ENCODE peak calls at places on chromosomes 12 and 14, in five cellular contexts. One of them, this sample, is unnamed.
A peak's percentile ranks its signal among the peaks of the same experiment; 100 is the strongest.

GRCh38 chr12:88784166-88784565 is 203.9 kb upstream of the KITLG start:
- DNase-seq in mucosa of descending colon: no peak
- DNase-seq in A549: no peak
- DNase-seq in naive thymus-derived CD4-positive, alpha-beta T cell: no peak
- DNase-seq in pancreas: no peak
- DNase-seq in this sample: no peak

GRCh38 chr12:121288941-121289340 is 7.6 kb downstream of the CAMKK2 start:
- DNase-seq in naive thymus-derived CD4-positive, alpha-beta T cell: no peak
- DNase-seq in mucosa of descending colon: no peak
- DNase-seq in A549: no peak
- DNase-seq in pancreas: no peak
- DNase-seq in this sample: no peak

GRCh38 chr14:38125484-38125912 is 82.2 kb upstream of the SSTR1 start:
- DNase-seq in A549: no peak
- DNase-seq in pancreas: peak; percentile 23
- DNase-seq in mucosa of descending colon: peak; percentile 13
- DNase-seq in naive thymus-derived CD4-positive, alpha-beta T cell: peak; percentile 14
- DNase-seq in this sample: peak; percentile 8

GRCh38 chr12:47825239-47825639 is 5.5 kb upstream of the HDAC7 start:
- DNase-seq in mucosa of descending colon: no peak
- DNase-seq in naive thymus-derived CD4-positive, alpha-beta T cell: no peak
- DNase-seq in A549: peak; percentile 56
- DNase-seq in pancreas: peak; percentile 35
- DNase-seq in this sample: no peak

GRCh38 chr14:94501588-94502516 is 7.4 kb downstream of the SERPINA12 start:
- DNase-seq in A549: no peak
- DNase-seq in pancreas: no peak
- DNase-seq in mucosa of descending colon: no peak
- DNase-seq in naive thymus-derived CD4-positive, alpha-beta T cell: no peak
- DNase-seq in this sample: no peak

GRCh38 chr12:44377443-44378160 is 498.5 kb downstream of the NELL2 start:
- DNase-seq in mucosa of descending colon: no peak
- DNase-seq in A549: no peak
- DNase-seq in pancreas: no peak
- DNase-seq in naive thymus-derived CD4-positive, alpha-beta T cell: no peak
- DNase-seq in this sample: no peak

GRCh38 chr12:54692353-54692752 is 44.2 kb upstream of the DCD start:
- DNase-seq in pancreas: no peak
- DNase-seq in A549: no peak
- DNase-seq in naive thymus-derived CD4-positive, alpha-beta T cell: no peak
- DNase-seq in mucosa of descending colon: no peak
- DNase-seq in this sample: no peak

GRCh38 chr14:31854508-31855075 is 222.5 kb upstream of the ARHGAP5 start:
- DNase-seq in pancreas: no peak
- DNase-seq in A549: no peak
- DNase-seq in naive thymus-derived CD4-positive, alpha-beta T cell: no peak
- DNase-seq in mucosa of descending colon: no peak
- DNase-seq in this sample: no peak

GRCh38 chr12:53652366-53652765 is 23.5 kb downstream of the ATP5MC2 start:
- DNase-seq in A549: no peak
- DNase-seq in pancreas: no peak
- DNase-seq in mucosa of descending colon: no peak
- DNase-seq in naive thymus-derived CD4-positive, alpha-beta T cell: no peak
- DNase-seq in this sample: no peak

GRCh38 chr12:45243963-45244362 is 28.1 kb downstream of the ANO6 start:
- DNase-seq in A549: no peak
- DNase-seq in mucosa of descending colon: no peak
- DNase-seq in pancreas: no peak
- DNase-seq in naive thymus-derived CD4-positive, alpha-beta T cell: no peak
- DNase-seq in this sample: no peak

GRCh38 chr14:89870335-89870734 is 84.2 kb downstream of the EFCAB11 start:
- DNase-seq in naive thymus-derived CD4-positive, alpha-beta T cell: no peak
- DNase-seq in mucosa of descending colon: no peak
- DNase-seq in pancreas: no peak
- DNase-seq in A549: no peak
- DNase-seq in this sample: no peak

GRCh38 chr12:132166093-132166492 is 21.8 kb downstream of the NOC4L start:
- DNase-seq in pancreas: no peak
- DNase-seq in mucosa of descending colon: no peak
- DNase-seq in naive thymus-derived CD4-positive, alpha-beta T cell: no peak
- DNase-seq in A549: no peak
- DNase-seq in this sample: no peak

GRCh38 chr12:115934877-115935276 is 342.6 kb downstream of the MED13L start:
- DNase-seq in naive thymus-derived CD4-positive, alpha-beta T cell: no peak
- DNase-seq in pancreas: no peak
- DNase-seq in mucosa of descending colon: no peak
- DNase-seq in A549: no peak
- DNase-seq in this sample: no peak

GRCh38 chr14:34075095-34075744 is 124.3 kb upstream of the EGLN3 start:
- DNase-seq in mucosa of descending colon: no peak
- DNase-seq in A549: no peak
- DNase-seq in pancreas: no peak
- DNase-seq in naive thymus-derived CD4-positive, alpha-beta T cell: no peak
- DNase-seq in this sample: no peak

GRCh38 chr12:11793896-11794295 is 144.4 kb downstream of the ETV6 start:
- DNase-seq in pancreas: no peak
- DNase-seq in mucosa of descending colon: no peak
- DNase-seq in naive thymus-derived CD4-positive, alpha-beta T cell: no peak
- DNase-seq in A549: no peak
- DNase-seq in this sample: no peak

GRCh38 chr12:124847113-124847512 is 16.6 kb downstream of the SCARB1 start:
- DNase-seq in mucosa of descending colon: no peak
- DNase-seq in naive thymus-derived CD4-positive, alpha-beta T cell: no peak
- DNase-seq in A549: no peak
- DNase-seq in pancreas: peak; percentile 39
- DNase-seq in this sample: no peak

GRCh38 chr14:80762829-80763228 is 178.7 kb downstream of the CEP128 start:
- DNase-seq in pancreas: no peak
- DNase-seq in mucosa of descending colon: no peak
- DNase-seq in A549: no peak
- DNase-seq in naive thymus-derived CD4-positive, alpha-beta T cell: no peak
- DNase-seq in this sample: no peak

GRCh38 chr14:30297856-30298255 is 261.1 kb upstream of the G2E3 start:
- DNase-seq in mucosa of descending colon: no peak
- DNase-seq in pancreas: no peak
- DNase-seq in A549: no peak
- DNase-seq in naive thymus-derived CD4-positive, alpha-beta T cell: no peak
- DNase-seq in this sample: no peak

GRCh38 chr12:100251917-100252316 is 15.0 kb downstream of the DEPDC4 start:
- DNase-seq in mucosa of descending colon: peak; percentile 83
- DNase-seq in pancreas: peak; percentile 65
- DNase-seq in A549: peak; percentile 45
- DNase-seq in naive thymus-derived CD4-positive, alpha-beta T cell: no peak
- DNase-seq in this sample: no peak

GRCh38 chr12:68106160-68106559 is 53.4 kb downstream of the IFNG start:
- DNase-seq in pancreas: no peak
- DNase-seq in naive thymus-derived CD4-positive, alpha-beta T cell: no peak
- DNase-seq in A549: no peak
- DNase-seq in mucosa of descending colon: no peak
- DNase-seq in this sample: no peak

GRCh38 chr14:34052658-34053014 is 101.8 kb upstream of the EGLN3 start:
- DNase-seq in mucosa of descending colon: no peak
- DNase-seq in naive thymus-derived CD4-positive, alpha-beta T cell: no peak
- DNase-seq in A549: peak; percentile 58
- DNase-seq in pancreas: no peak
- DNase-seq in this sample: no peak

GRCh38 chr14:41718477-41719166 is 111.9 kb downstream of the LRFN5 start:
- DNase-seq in naive thymus-derived CD4-positive, alpha-beta T cell: peak; percentile 12
- DNase-seq in pancreas: no peak
- DNase-seq in mucosa of descending colon: no peak
- DNase-seq in A549: no peak
- DNase-seq in this sample: no peak

GRCh38 chr12:87270894-87271293 is 758.3 kb downstream of the C12orf50 start:
- DNase-seq in mucosa of descending colon: no peak
- DNase-seq in A549: peak; percentile 60
- DNase-seq in pancreas: no peak
- DNase-seq in naive thymus-derived CD4-positive, alpha-beta T cell: no peak
- DNase-seq in this sample: no peak

GRCh38 chr12:105083041-105083440 is 1.2 kb downstream of the ALDH1L2 start:
- DNase-seq in mucosa of descending colon: no peak
- DNase-seq in pancreas: peak; percentile 36
- DNase-seq in A549: no peak
- DNase-seq in naive thymus-derived CD4-positive, alpha-beta T cell: no peak
- DNase-seq in this sample: no peak

GRCh38 chr12:19971396-19971802 is 396.9 kb upstream of the PDE3A start:
- DNase-seq in mucosa of descending colon: no peak
- DNase-seq in naive thymus-derived CD4-positive, alpha-beta T cell: no peak
- DNase-seq in pancreas: peak; percentile 82
- DNase-seq in A549: peak; percentile 91
- DNase-seq in this sample: no peak

GRCh38 chr12:27844427-27845090 is 64.5 kb upstream of the MANSC4 start:
- DNase-seq in A549: no peak
- DNase-seq in naive thymus-derived CD4-positive, alpha-beta T cell: no peak
- DNase-seq in pancreas: peak; percentile 35
- DNase-seq in mucosa of descending colon: no peak
- DNase-seq in this sample: no peak

GRCh38 chr12:64801381-64801780 is 23.1 kb upstream of the TBC1D30 start:
- DNase-seq in mucosa of descending colon: no peak
- DNase-seq in naive thymus-derived CD4-positive, alpha-beta T cell: no peak
- DNase-seq in A549: peak; percentile 45
- DNase-seq in pancreas: no peak
- DNase-seq in this sample: no peak

GRCh38 chr12:59077153-59077930 is 157.0 kb upstream of the LRIG3 start:
- DNase-seq in A549: no peak
- DNase-seq in mucosa of descending colon: peak; percentile 55
- DNase-seq in pancreas: peak; percentile 19
- DNase-seq in naive thymus-derived CD4-positive, alpha-beta T cell: no peak
- DNase-seq in this sample: no peak

GRCh38 chr12:122614839-122615238 is 87.8 kb downstream of the KNTC1 start:
- DNase-seq in naive thymus-derived CD4-positive, alpha-beta T cell: no peak
- DNase-seq in pancreas: no peak
- DNase-seq in mucosa of descending colon: no peak
- DNase-seq in A549: no peak
- DNase-seq in this sample: no peak

GRCh38 chr14:53470351-53471043 is 317.4 kb upstream of the DDHD1 start:
- DNase-seq in mucosa of descending colon: no peak
- DNase-seq in naive thymus-derived CD4-positive, alpha-beta T cell: no peak
- DNase-seq in pancreas: no peak
- DNase-seq in A549: no peak
- DNase-seq in this sample: no peak

GRCh38 chr12:71755146-71755892 is 656 bp downstream of the RAB21 start:
- DNase-seq in A549: peak; percentile 41
- DNase-seq in pancreas: peak; percentile 51
- DNase-seq in naive thymus-derived CD4-positive, alpha-beta T cell: no peak
- DNase-seq in mucosa of descending colon: peak; percentile 45
- DNase-seq in this sample: peak; percentile 68

GRCh38 chr12:6935221-6935550 is 7.4 kb downstream of the ATN1 start:
- DNase-seq in A549: no peak
- DNase-seq in pancreas: no peak
- DNase-seq in mucosa of descending colon: no peak
- DNase-seq in naive thymus-derived CD4-positive, alpha-beta T cell: no peak
- DNase-seq in this sample: no peak

DNA sequence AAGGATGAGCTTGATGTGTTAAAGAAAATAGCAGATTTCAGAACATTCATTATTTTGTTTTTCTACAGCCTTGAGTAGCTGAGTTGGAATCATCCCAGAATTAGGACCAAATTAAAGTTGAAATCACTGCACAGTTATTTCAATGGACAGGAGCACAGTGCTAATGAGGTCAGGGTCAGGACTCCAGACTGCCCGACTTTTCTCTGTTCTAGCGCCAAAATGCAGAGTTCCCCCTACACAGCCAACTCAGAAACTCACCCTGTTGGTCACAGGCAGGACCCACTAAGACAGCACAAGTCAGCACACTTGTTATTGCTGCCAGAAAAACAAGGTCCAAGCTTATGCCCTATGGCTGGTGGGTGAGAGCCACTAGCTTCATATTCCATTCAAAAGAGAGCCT is 198.1 kb upstream of the KRR1 start:
- DNase-seq in pancreas: no peak
- DNase-seq in naive thymus-derived CD4-positive, alpha-beta T cell: no peak
- DNase-seq in A549: no peak
- DNase-seq in mucosa of descending colon: no peak
- DNase-seq in this sample: no peak
- H3K4me1 ChIP-seq in pancreas: peaks cover 42% of the 10 kb centered on the region
- H3K4me1 ChIP-seq in naive thymus-derived CD4-positive, alpha-beta T cell: no peaks in the 10 kb centered on the region
- H3K4me1 ChIP-seq in A549: peaks cover 68% of the 10 kb centered on the region
- H3K4me1 ChIP-seq in mucosa of descending colon: no peaks in the 10 kb centered on the region
- H3K4me1 ChIP-seq in this sample: no peaks in the 10 kb centered on the region

DNA sequence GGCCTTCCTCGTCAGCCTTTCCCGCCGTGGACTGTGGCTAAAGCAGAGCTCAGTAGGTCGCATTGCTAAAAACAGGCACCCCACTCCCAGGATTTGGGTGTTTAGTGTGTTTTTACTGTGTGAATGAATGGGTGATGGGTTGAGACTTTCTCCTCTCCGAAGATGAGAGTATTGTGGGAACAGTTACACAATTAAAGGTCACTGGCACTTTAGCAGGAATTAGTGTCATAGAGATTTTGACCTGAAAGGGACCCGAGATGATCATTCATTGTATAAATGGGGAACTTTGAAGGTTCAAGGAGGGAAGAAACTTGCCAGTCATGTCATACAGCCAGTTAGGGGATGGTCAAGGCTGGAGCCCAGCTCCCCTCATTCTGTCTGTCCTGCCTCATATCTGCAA is 56.9 kb downstream of the TSPAN9 start:
- DNase-seq in pancreas: no peak
- DNase-seq in A549: no peak
- DNase-seq in naive thymus-derived CD4-positive, alpha-beta T cell: no peak
- DNase-seq in mucosa of descending colon: no peak
- DNase-seq in this sample: no peak
- H3K4me1 ChIP-seq in pancreas: no peaks in the 10 kb centered on the region
- H3K4me1 ChIP-seq in A549: peaks cover 11% of the 10 kb centered on the region
- H3K4me1 ChIP-seq in naive thymus-derived CD4-positive, alpha-beta T cell: peaks cover 13% of the 10 kb centered on the region
- H3K4me1 ChIP-seq in mucosa of descending colon: no peaks in the 10 kb centered on the region
- H3K4me1 ChIP-seq in this sample: peaks cover 16% of the 10 kb centered on the region

GRCh38 chr12:131105736-131106356 is 152.1 kb downstream of the ADGRD1 start:
- DNase-seq in pancreas: no peak
- DNase-seq in A549: no peak
- DNase-seq in naive thymus-derived CD4-positive, alpha-beta T cell: peak; percentile 61
- DNase-seq in mucosa of descending colon: no peak
- DNase-seq in this sample: peak; percentile 54
- H3K4me1 ChIP-seq in pancreas: no peaks in the 10 kb centered on the region
- H3K4me1 ChIP-seq in A549: peaks cover 4% of the 10 kb centered on the region
- H3K4me1 ChIP-seq in naive thymus-derived CD4-positive, alpha-beta T cell: peaks cover 18% of the 10 kb centered on the region
- H3K4me1 ChIP-seq in mucosa of descending colon: no peaks in the 10 kb centered on the region
- H3K4me1 ChIP-seq in this sample: peaks cover 16% of the 10 kb centered on the region

DNA sequence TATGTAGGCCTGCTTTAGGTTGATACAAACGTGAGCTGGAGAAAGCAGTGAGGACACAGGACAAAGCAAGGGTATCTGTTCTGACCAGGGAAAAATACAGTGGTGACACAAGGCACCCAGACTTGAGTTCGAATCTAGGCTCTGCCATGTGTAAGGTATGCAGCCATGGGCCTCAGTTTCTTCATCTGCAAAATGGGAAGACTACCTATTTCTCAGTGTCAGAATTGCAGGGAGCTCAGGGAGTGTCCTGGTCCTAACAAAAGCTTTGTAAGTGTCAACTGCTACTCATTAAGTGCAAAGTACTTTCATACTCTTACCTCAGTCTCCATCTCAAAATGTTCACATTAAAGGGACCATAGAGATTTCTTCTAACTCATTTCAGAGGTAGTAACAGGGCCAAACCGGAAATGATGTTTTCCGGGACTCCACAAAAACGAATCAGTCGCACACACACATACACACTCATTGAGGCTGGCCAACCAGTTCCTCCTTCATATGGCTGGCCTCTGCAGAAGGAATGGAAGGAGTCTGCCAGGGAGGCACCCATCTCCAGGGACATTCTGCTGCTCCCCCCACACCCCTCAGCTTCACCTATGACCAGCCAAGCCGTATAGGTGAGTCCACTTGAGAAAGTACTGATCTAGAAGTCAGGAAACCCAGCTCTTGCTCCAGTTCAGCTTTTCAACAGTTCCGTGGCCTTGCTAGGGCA is 7.8 kb downstream of the CTDSP2 start:
- DNase-seq in naive thymus-derived CD4-positive, alpha-beta T cell: no peak
- DNase-seq in pancreas: no peak
- DNase-seq in mucosa of descending colon: no peak
- DNase-seq in A549: no peak
- DNase-seq in this sample: peak; percentile 38
- H3K4me1 ChIP-seq in naive thymus-derived CD4-positive, alpha-beta T cell: peaks cover 90% of the 10 kb centered on the region
- H3K4me1 ChIP-seq in pancreas: peaks cover 99% of the 10 kb centered on the region
- H3K4me1 ChIP-seq in mucosa of descending colon: peaks cover 98% of the 10 kb centered on the region
- H3K4me1 ChIP-seq in A549: peaks cover 56% of the 10 kb centered on the region
- H3K4me1 ChIP-seq in this sample: peaks cover 98% of the 10 kb centered on the region